ENCODE peak calls at places on chromosomes 4 and X, in ten cellular contexts. B, P, S, X, M, Q, H, I, W and R are unnamed samples.

GRCh38 chr4:174427562-174428140 is 94.6 kb downstream of the HPGD start:
- DNase-seq in H (no peak), M (no peak), W (no peak), B (no peak), I (no peak), S (no peak), Q (no peak), X (no peak), P (no peak), R (no peak)

GRCh38 chr4:10781805-10782204 is 97.2 kb upstream of the CLNK start:
- DNase-seq in P (no peak), W (no peak), M (no peak), I (no peak), B (no peak), Q (no peak), H (no peak), X (no peak), S (no peak), R (no peak)

GRCh38 chr4:119832731-119833233 is 204.2 kb upstream of the PDE5A start:
- DNase-seq in H (no peak), B (no peak), P (no peak), I (no peak), Q (no peak), X (no peak), S (no peak), M (no peak), W (no peak), R (no peak)

GRCh38 chr4:174198396-174199179 is 84.9 kb downstream of the FBXO8 start:
- DNase-seq in M (peak), I (no peak), Q (peak), B (no peak), S (no peak), P (no peak), H (no peak), X (no peak), W (no peak), R (no peak)

GRCh38 chrX:53122013-53122412 is 28.1 kb downstream of the KANTR start:
- DNase-seq in Q (no peak), M (no peak), H (no peak), P (no peak), X (no peak), B (no peak), W (no peak), S (no peak), I (no peak), R (no peak)

GRCh38 chr4:186008057-186008456 is 60.9 kb upstream of the TLR3 start:
- DNase-seq in B (no peak), M (no peak), P (no peak), X (no peak), I (no peak), S (no peak), Q (no peak), H (no peak), W (peak), R (no peak)

GRCh38 chr4:5716391-5716790 is 5.4 kb downstream of the EVC start:
- DNase-seq in S (no peak), M (no peak), Q (no peak), W (no peak), P (no peak), X (no peak), B (no peak), H (no peak), I (no peak), R (no peak)

GRCh38 chrX:39022106-39022505 is 220.8 kb downstream of the MID1IP1 start:
- DNase-seq in S (no peak), P (no peak), W (no peak), B (no peak), X (no peak), H (no peak), M (no peak), Q (peak), I (no peak), R (no peak)

GRCh38 chr4:184938871-184939270 is 79.4 kb upstream of the HELT start:
- DNase-seq in P (no peak), X (no peak), B (no peak), M (no peak), Q (no peak), W (peak), S (no peak), I (no peak), H (no peak), R (no peak)

GRCh38 chr4:119795986-119796578 is 167.5 kb upstream of the PDE5A start:
- DNase-seq in Q (no peak), X (no peak), B (no peak), S (no peak), H (no peak), M (no peak), I (no peak), P (no peak), W (no peak), R (no peak)

GRCh38 chr4:122003335-122003734 is 51.5 kb upstream of the TRPC3 start:
- DNase-seq in I (peak), X (peak), S (no peak), P (peak), H (no peak), B (no peak), M (no peak), W (no peak), Q (peak), R (peak)

GRCh38 chrX:65596270-65596669 is 61.7 kb upstream of the LAS1L start:
- DNase-seq in X (no peak), W (no peak), B (no peak), Q (peak), P (peak), S (no peak), M (no peak), H (peak), I (peak), R (no peak)

GRCh38 chr4:155408796-155409195 is 32.0 kb upstream of the MAP9 start:
- DNase-seq in P (no peak), X (no peak), W (no peak), B (no peak), S (no peak), H (no peak), Q (no peak), M (no peak), I (no peak), R (no peak)

GRCh38 chr4:18318682-18319410 is 297.3 kb upstream of the LCORL start:
- DNase-seq in M (no peak), B (peak), H (no peak), Q (no peak), X (peak), I (no peak), W (no peak), P (no peak), S (peak), R (no peak)

GRCh38 chr4:40211224-40212185 is 14.7 kb downstream of the RHOH start:
- DNase-seq in I (no peak), P (no peak), X (no peak), W (no peak), B (no peak), Q (peak), M (no peak), H (no peak), S (no peak), R (no peak)

GRCh38 chrX:97797076-97797475 is 913.4 kb downstream of the RPA4 start:
- DNase-seq in Q (no peak), M (no peak), X (no peak), B (no peak), P (no peak), W (no peak), S (no peak), H (no peak), I (peak), R (no peak)

GRCh38 chrX:24428518-24428917 is 36.6 kb upstream of the PDK3 start:
- DNase-seq in M (no peak), X (no peak), W (no peak), S (no peak), B (no peak), P (no peak), H (no peak), I (no peak), Q (no peak), R (no peak)

GRCh38 chr4:65825121-65825520 is 154.8 kb upstream of the EPHA5 start:
- DNase-seq in I (peak), M (peak), H (no peak), P (no peak), W (no peak), X (no peak), B (no peak), Q (peak), S (no peak), R (no peak)

GRCh38 chr4:95268819-95269565 is 279.8 kb downstream of the UNC5C start:
- DNase-seq in S (no peak), B (peak), Q (no peak), X (no peak), M (no peak), W (no peak), P (no peak), H (no peak), I (no peak), R (no peak)

GRCh38 chr4:12975511-12975910 is 508.6 kb downstream of the RAB28 start:
- DNase-seq in W (no peak), M (no peak), H (no peak), Q (no peak), I (no peak), B (no peak), X (no peak), S (no peak), P (no peak), R (no peak)

GRCh38 chr4:98851806-98852205 is 77.1 kb downstream of the EIF4E start:
- DNase-seq in X (no peak), Q (peak), B (no peak), W (no peak), H (no peak), M (peak), S (no peak), I (no peak), P (no peak), R (no peak)

GRCh38 chr4:3526456-3526855 is 5.8 kb downstream of the LRPAP1 start:
- DNase-seq in B (no peak), I (no peak), H (no peak), Q (no peak), S (no peak), W (no peak), P (no peak), X (no peak), M (no peak), R (no peak)

GRCh38 chr4:74536557-74536956 is 91.6 kb downstream of the AREG start:
- DNase-seq in P (no peak), Q (no peak), S (no peak), H (no peak), B (no peak), X (no peak), I (no peak), W (no peak), M (no peak), R (no peak)

GRCh38 chr4:174789666-174790065 is 39.4 kb downstream of the GLRA3 start:
- DNase-seq in W (no peak), H (no peak), B (no peak), I (no peak), M (no peak), Q (no peak), S (no peak), P (no peak), X (no peak), R (no peak)

GRCh38 chr4:52824603-52825310 is 37.4 kb upstream of the RASL11B start:
- DNase-seq in S (peak), X (peak), W (no peak), I (peak), B (no peak), Q (peak), M (peak), H (no peak), P (no peak), R (no peak)

GRCh38 chr4:15396157-15396800 is 31.6 kb upstream of the C1QTNF7 start:
- DNase-seq in M (peak), P (peak), W (no peak), S (peak), H (no peak), I (peak), B (peak), X (peak), Q (peak), R (peak)

GRCh38 chr4:38034986-38035882 is 75.0 kb downstream of the PTTG2 start:
- DNase-seq in H (no peak), X (peak), B (peak), S (no peak), P (no peak), W (no peak), M (peak), Q (peak), I (peak), R (peak)

GRCh38 chr4:99536848-99537247 is 26.0 kb downstream of the C4orf17 start:
- DNase-seq in I (no peak), H (no peak), P (no peak), B (peak), Q (no peak), S (no peak), W (no peak), M (no peak), X (no peak), R (no peak)

GRCh38 chrX:102930990-102931756 is 5.9 kb upstream of the RAB40AL start:
- DNase-seq in I (no peak), M (no peak), P (no peak), X (no peak), H (no peak), B (no peak), S (no peak), W (no peak), Q (no peak), R (no peak)

GRCh38 chrX:11427082-11428033 is 134.1 kb downstream of the AMELX start:
- DNase-seq in M (peak), W (no peak), H (no peak), B (no peak), P (peak), Q (no peak), S (peak), I (no peak), X (peak), R (no peak)

GRCh38 chrX:40646489-40647306 is 663 bp downstream of the CXorf38 start:
- DNase-seq in B (no peak), I (peak), M (no peak), S (peak), X (peak), H (peak), P (peak), Q (peak), W (no peak), R (no peak)

GRCh38 chr4:107838763-107839162 is 14.0 kb downstream of the SGMS2 start:
- DNase-seq in I (no peak), H (no peak), B (no peak), Q (no peak), S (no peak), P (no peak), M (no peak), X (no peak), W (no peak), R (no peak)

GRCh38 chr4:83252782-83253405 is 31.7 kb downstream of the COQ2 start:
- DNase-seq in P (peak), B (peak), H (peak), W (no peak), X (peak), I (peak), Q (peak), M (peak), S (peak), R (peak)

GRCh38 chr4:185991750-185992149 is 77.2 kb upstream of the TLR3 start:
- DNase-seq in M (no peak), P (no peak), I (no peak), Q (no peak), W (no peak), B (no peak), X (no peak), H (no peak), S (no peak), R (no peak)

GRCh38 chr4:180665994-180666818 is 1577.0 kb upstream of the TENM3 start:
- DNase-seq in Q (peak), M (peak), X (peak), B (peak), H (no peak), S (no peak), P (no peak), I (peak), W (no peak), R (peak)